ENCODE peak calls at places on chromosome 19, in six cellular contexts. G, V, M, S, D and B are unnamed samples.

GRCh38 chr19:48403606-48404005 is 10.1 kb downstream of the GRIN2D start:
- DNase-seq in G (no peak), V (no peak), M (peak), S (no peak), D (peak), B (no peak)

GRCh38 chr19:29855087-29855486 is 43.3 kb downstream of the CCNE1 start:
- DNase-seq in G (no peak), V (no peak), M (no peak), S (no peak), D (no peak), B (no peak)

GRCh38 chr19:1882089-1882785 is 3.1 kb downstream of the ABHD17A start:
- DNase-seq in G (no peak), V (no peak), M (no peak), S (no peak), D (no peak), B (no peak)

GRCh38 chr19:55264531-55264930 is 5.7 kb upstream of the PPP6R1 start:
- DNase-seq in G (no peak), V (no peak), M (no peak), S (no peak), D (no peak), B (no peak)

GRCh38 chr19:5046339-5047039 is 77.6 kb downstream of the KDM4B start:
- DNase-seq in G (peak), V (no peak), M (peak), S (peak), D (no peak), B (no peak)

GRCh38 chr19:48490980-48491792 is 20.4 kb downstream of the LMTK3 start:
- DNase-seq in G (peak), V (no peak), M (no peak), S (no peak), D (peak), B (no peak)

GRCh38 chr19:29001922-29002247 is 211.1 kb downstream of the UQCRFS1 start:
- DNase-seq in G (no peak), V (no peak), M (no peak), S (no peak), D (no peak), B (no peak)

GRCh38 chr19:5967994-5968430 is 9.9 kb downstream of the RANBP3 start:
- DNase-seq in G (peak), V (peak), M (peak), S (no peak), D (peak), B (no peak)

GRCh38 chr19:16380943-16381755 is 56.5 kb downstream of the KLF2 start:
- DNase-seq in G (no peak), V (no peak), M (no peak), S (no peak), D (no peak), B (no peak)

GRCh38 chr19:21587117-21587461 is 81.7 kb downstream of the ZNF429 start:
- DNase-seq in G (no peak), V (no peak), M (no peak), S (no peak), D (peak), B (no peak)

GRCh38 chr19:18086590-18087138 is at the start of gene IL12RB1:
- DNase-seq in G (no peak), V (no peak), M (no peak), S (no peak), D (peak), B (no peak)

GRCh38 chr19:15508035-15508710 is at the start of gene CYP4F22:
- DNase-seq in G (no peak), V (no peak), M (no peak), S (no peak), D (no peak), B (no peak)

GRCh38 chr19:56111601-56112312 is 9.3 kb downstream of the ZNF787 start:
- DNase-seq in G (no peak), V (no peak), M (peak), S (no peak), D (peak), B (no peak)

GRCh38 chr19:18292460-18292809 is 11.0 kb upstream of the JUND start:
- DNase-seq in G (peak), V (no peak), M (no peak), S (no peak), D (no peak), B (no peak)

GRCh38 chr19:44076325-44076724 is 4.4 kb downstream of the ZNF284 start:
- DNase-seq in G (no peak), V (no peak), M (no peak), S (no peak), D (no peak), B (no peak)

GRCh38 chr19:52778811-52779210 is 7.8 kb downstream of the ZNF600 start:
- DNase-seq in G (no peak), V (no peak), M (no peak), S (no peak), D (no peak), B (no peak)

GRCh38 chr19:40322951-40323615 is 25.1 kb downstream of the C19orf47 start:
- DNase-seq in G (no peak), V (no peak), M (no peak), S (no peak), D (no peak), B (no peak)

GRCh38 chr19:55111238-55111831 is 6.1 kb downstream of the PPP1R12C start:
- DNase-seq in G (no peak), V (no peak), M (no peak), S (no peak), D (no peak), B (no peak)

GRCh38 chr19:2922987-2923386 is 21.8 kb downstream of the ZNF77 start:
- DNase-seq in G (no peak), V (no peak), M (peak), S (no peak), D (peak), B (no peak)

GRCh38 chr19:6018786-6019185 is 40.8 kb upstream of the RANBP3 start:
- DNase-seq in G (peak), V (no peak), M (no peak), S (no peak), D (no peak), B (no peak)

GRCh38 chr19:6868341-6868740 is 19.0 kb upstream of the ADGRE1 start:
- DNase-seq in G (no peak), V (peak), M (no peak), S (no peak), D (peak), B (no peak)

GRCh38 chr19:51127032-51127431 is 2.3 kb downstream of the SIGLEC9 start:
- DNase-seq in G (no peak), V (no peak), M (no peak), S (no peak), D (no peak), B (no peak)
- H3K4me3 ChIP-seq in G (no peak), V (no peak), M (no peak), S (no peak), D (no peak), B (no peak)

DNA sequence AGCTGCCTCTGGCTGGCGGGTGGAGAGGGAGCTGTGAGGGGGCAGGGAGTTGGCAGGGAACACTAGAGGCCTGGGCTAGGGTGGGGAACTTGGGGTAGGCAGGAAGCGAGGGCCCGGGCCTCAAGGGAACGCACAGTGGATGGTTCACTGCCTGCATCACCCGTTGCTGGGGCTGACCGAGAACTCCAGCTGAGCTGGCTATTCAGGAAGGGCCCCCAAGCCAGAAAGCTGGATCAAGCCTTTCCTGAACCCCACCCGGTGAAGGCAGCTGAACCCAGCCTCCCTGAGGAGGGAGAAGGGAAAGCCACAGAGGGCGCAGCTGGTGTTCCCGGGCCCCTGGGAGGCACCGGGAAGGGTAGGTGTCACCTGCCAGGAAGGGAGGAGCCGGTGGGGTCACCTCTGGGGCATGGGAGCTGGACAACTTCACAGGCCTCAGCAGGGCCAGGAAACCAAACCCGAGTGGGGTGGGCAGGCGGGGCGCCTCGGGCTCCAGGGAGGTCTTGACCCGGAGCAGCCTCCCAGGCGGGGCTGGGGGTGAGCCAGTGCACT is 13.9 kb downstream of the PALM start:
- DNase-seq in G (no peak), V (no peak), M (no peak), S (no peak), D (peak), B (no peak)
- H3K27ac ChIP-seq in G (no peak), V (no peak), M (no peak), S (peak), D (no peak), B (no peak)

DNA sequence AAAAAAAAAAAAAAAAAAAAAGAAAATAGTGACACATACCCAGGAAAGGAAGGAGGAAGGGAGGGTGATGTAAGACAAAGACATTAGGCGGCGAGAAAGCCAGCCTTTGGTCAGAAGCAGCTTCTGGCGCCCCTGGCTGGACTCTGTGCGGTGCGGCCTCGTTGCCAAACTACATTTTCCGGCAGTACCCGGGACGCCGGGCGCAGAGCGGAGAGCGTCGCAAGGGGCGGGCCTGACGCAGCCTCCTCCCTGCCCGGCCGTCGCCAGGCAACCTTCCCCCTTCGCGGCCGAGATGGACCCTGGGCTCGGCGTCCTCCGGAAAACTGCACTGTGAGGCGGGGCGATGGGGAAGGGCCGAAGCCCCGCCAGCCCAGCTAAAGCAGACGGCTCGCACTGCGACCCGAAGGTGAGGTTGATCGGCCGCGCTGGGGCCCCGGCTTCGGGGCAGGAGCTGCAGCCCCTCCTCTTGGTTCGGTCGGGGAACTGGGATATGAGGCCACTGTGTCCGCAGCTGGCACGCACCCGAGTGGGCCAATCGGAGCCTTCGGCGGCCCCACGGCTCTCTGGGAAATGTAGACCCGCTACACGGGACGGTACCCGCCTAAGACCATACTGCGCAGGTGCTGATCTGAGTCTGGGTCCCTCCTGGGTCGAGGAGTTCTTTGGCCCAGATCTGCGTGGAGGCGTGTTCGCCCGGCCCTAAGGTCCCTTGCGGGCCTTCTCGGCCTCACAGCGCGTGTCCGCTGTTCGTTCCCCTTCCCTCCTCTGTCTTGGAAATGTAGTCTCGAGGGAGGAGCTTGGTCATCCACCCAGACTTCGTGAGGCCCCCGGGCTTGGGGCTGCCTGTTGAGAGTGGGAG is 2.3 kb upstream of the MZF1 start:
- DNase-seq in G (peak), V (peak), M (peak), S (peak), D (peak), B (peak)
- TF ChIP-seq POLR2A in G (peak), V (peak), M (peak), S (no peak), D (peak), B (no peak)

DNA sequence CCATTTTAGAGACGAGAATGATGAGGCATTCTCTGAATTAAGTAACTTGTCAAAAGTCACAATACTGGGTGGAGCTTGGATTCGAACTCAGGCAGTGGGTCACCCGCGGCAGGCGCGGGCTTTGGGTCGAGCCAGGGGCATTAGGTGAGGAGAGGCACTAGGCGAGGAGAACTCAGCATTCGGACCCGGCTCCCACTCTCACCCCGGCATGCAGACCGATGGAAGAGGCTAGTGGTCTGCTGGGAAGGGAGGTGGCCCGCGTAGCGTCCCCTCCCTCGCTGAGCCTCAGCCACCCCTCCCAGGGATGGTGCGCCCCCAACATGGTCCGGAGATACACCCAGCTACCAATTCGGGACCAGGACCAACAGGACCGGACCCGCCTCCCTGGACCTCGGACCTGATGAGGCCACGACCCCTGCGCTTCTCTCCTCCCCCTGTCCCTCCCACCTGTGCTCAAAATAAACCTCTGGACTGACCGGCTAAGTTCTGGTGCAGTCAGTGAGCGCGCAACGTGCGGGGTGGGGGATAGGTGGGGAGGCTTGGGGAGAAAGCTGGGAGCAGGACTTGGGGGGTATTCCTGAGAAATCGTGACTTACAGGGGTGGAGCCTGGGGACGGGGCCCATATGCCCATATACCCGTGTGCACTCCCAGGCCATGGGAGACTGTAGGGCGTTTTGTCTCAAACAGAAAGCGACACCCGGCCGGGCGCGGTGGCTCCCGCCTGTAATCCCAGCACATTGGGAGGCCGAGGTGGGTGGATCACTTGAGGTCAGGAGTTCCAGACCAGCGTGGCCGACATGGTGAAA is 1.3 kb upstream of the SNAPC2 start:
- DNase-seq in G (no peak), V (no peak), M (peak), S (no peak), D (no peak), B (no peak)
- H3K4me3 ChIP-seq in G (no peak), V (no peak), M (peak), S (no peak), D (no peak), B (peak)